ENCODE peak calls at places on chromosome 14, in six cellular contexts. One of them, this sample, is unnamed.

GRCh38 chr14:99602054-99602787 is 1.8 kb downstream of the CCDC85C start:
- DNase-seq in Peyer's patch: peak
- DNase-seq in uterus: no peak
- DNase-seq in A549: no peak
- DNase-seq in stomach: peak
- DNase-seq in right lobe of liver: peak
- DNase-seq in this sample: peak

GRCh38 chr14:90555126-90556049 is 158.6 kb downstream of the CALM1 start:
- DNase-seq in stomach: no peak
- DNase-seq in A549: no peak
- DNase-seq in Peyer's patch: no peak
- DNase-seq in uterus: no peak
- DNase-seq in right lobe of liver: no peak
- DNase-seq in this sample: no peak

GRCh38 chr14:99247091-99247729 is 24.8 kb downstream of the BCL11B start:
- DNase-seq in Peyer's patch: no peak
- DNase-seq in stomach: no peak
- DNase-seq in right lobe of liver: no peak
- DNase-seq in uterus: no peak
- DNase-seq in A549: no peak
- DNase-seq in this sample: no peak

GRCh38 chr14:100558226-100558625 is 29.0 kb downstream of the BEGAIN start:
- DNase-seq in stomach: no peak
- DNase-seq in A549: no peak
- DNase-seq in uterus: no peak
- DNase-seq in Peyer's patch: no peak
- DNase-seq in right lobe of liver: no peak
- DNase-seq in this sample: no peak

GRCh38 chr14:34368115-34368970 is 93.7 kb downstream of the SPTSSA start:
- DNase-seq in A549: no peak
- DNase-seq in uterus: no peak
- DNase-seq in stomach: no peak
- DNase-seq in Peyer's patch: no peak
- DNase-seq in right lobe of liver: no peak
- DNase-seq in this sample: no peak

GRCh38 chr14:32078794-32079663 is 1.9 kb downstream of the ARHGAP5 start:
- DNase-seq in uterus: no peak
- DNase-seq in Peyer's patch: no peak
- DNase-seq in stomach: no peak
- DNase-seq in right lobe of liver: no peak
- DNase-seq in A549: no peak
- DNase-seq in this sample: no peak

GRCh38 chr14:35747379-35747778 is 61.7 kb downstream of the RALGAPA1 start:
- DNase-seq in Peyer's patch: no peak
- DNase-seq in uterus: no peak
- DNase-seq in stomach: no peak
- DNase-seq in right lobe of liver: no peak
- DNase-seq in A549: no peak
- DNase-seq in this sample: no peak

GRCh38 chr14:73613046-73613383 is 698 bp downstream of the ACOT6 start:
- DNase-seq in stomach: no peak
- DNase-seq in right lobe of liver: no peak
- DNase-seq in A549: no peak
- DNase-seq in uterus: no peak
- DNase-seq in Peyer's patch: no peak
- DNase-seq in this sample: peak

GRCh38 chr14:80344208-80344607 is 132.9 kb upstream of the DIO2 start:
- DNase-seq in right lobe of liver: no peak
- DNase-seq in uterus: no peak
- DNase-seq in Peyer's patch: no peak
- DNase-seq in stomach: no peak
- DNase-seq in A549: no peak
- DNase-seq in this sample: no peak

GRCh38 chr14:32938719-32939253 is at the start of gene NPAS3:
- DNase-seq in right lobe of liver: no peak
- DNase-seq in Peyer's patch: no peak
- DNase-seq in A549: no peak
- DNase-seq in stomach: no peak
- DNase-seq in uterus: no peak
- DNase-seq in this sample: no peak

GRCh38 chr14:55721353-55721752 is 141.3 kb downstream of the KTN1 start:
- DNase-seq in Peyer's patch: no peak
- DNase-seq in A549: no peak
- DNase-seq in right lobe of liver: no peak
- DNase-seq in stomach: no peak
- DNase-seq in uterus: no peak
- DNase-seq in this sample: peak

GRCh38 chr14:64045091-64045490 is 192.3 kb downstream of the SYNE2 start:
- DNase-seq in stomach: no peak
- DNase-seq in A549: no peak
- DNase-seq in Peyer's patch: no peak
- DNase-seq in uterus: no peak
- DNase-seq in right lobe of liver: no peak
- DNase-seq in this sample: no peak

GRCh38 chr14:102591372-102591943 is 991 bp upstream of the RCOR1 start:
- DNase-seq in Peyer's patch: peak
- DNase-seq in right lobe of liver: peak
- DNase-seq in A549: no peak
- DNase-seq in uterus: peak
- DNase-seq in stomach: peak
- DNase-seq in this sample: peak

GRCh38 chr14:72744416-72745120 is 149.3 kb downstream of the DPF3 start:
- DNase-seq in right lobe of liver: no peak
- DNase-seq in Peyer's patch: no peak
- DNase-seq in uterus: no peak
- DNase-seq in stomach: peak
- DNase-seq in A549: no peak
- DNase-seq in this sample: no peak

GRCh38 chr14:62097072-62097471 is 334.9 kb downstream of the SNAPC1 start:
- DNase-seq in A549: no peak
- DNase-seq in right lobe of liver: no peak
- DNase-seq in Peyer's patch: no peak
- DNase-seq in stomach: no peak
- DNase-seq in uterus: no peak
- DNase-seq in this sample: no peak

GRCh38 chr14:26872510-26872909 is 274.7 kb upstream of the NOVA1 start:
- DNase-seq in right lobe of liver: no peak
- DNase-seq in stomach: peak
- DNase-seq in A549: no peak
- DNase-seq in Peyer's patch: no peak
- DNase-seq in uterus: peak
- DNase-seq in this sample: peak

GRCh38 chr14:71620401-71620800 is 311.8 kb upstream of the RGS6 start:
- DNase-seq in right lobe of liver: no peak
- DNase-seq in A549: no peak
- DNase-seq in stomach: no peak
- DNase-seq in Peyer's patch: no peak
- DNase-seq in uterus: no peak
- DNase-seq in this sample: no peak

GRCh38 chr14:48319823-48320222 is 644.4 kb upstream of the MDGA2 start:
- DNase-seq in right lobe of liver: no peak
- DNase-seq in Peyer's patch: no peak
- DNase-seq in uterus: no peak
- DNase-seq in stomach: no peak
- DNase-seq in A549: no peak
- DNase-seq in this sample: no peak

GRCh38 chr14:103123128-103123633 is at the start of gene TNFAIP2:
- DNase-seq in stomach: no peak
- DNase-seq in Peyer's patch: no peak
- DNase-seq in right lobe of liver: peak
- DNase-seq in A549: no peak
- DNase-seq in uterus: peak
- DNase-seq in this sample: no peak

GRCh38 chr14:92984896-92985295 is 61.9 kb downstream of the CHGA start:
- DNase-seq in Peyer's patch: no peak
- DNase-seq in right lobe of liver: peak
- DNase-seq in uterus: no peak
- DNase-seq in A549: no peak
- DNase-seq in stomach: no peak
- DNase-seq in this sample: peak

GRCh38 chr14:92982941-92983340 is 60.0 kb downstream of the CHGA start:
- DNase-seq in uterus: no peak
- DNase-seq in right lobe of liver: peak
- DNase-seq in Peyer's patch: no peak
- DNase-seq in A549: no peak
- DNase-seq in stomach: no peak
- DNase-seq in this sample: no peak

GRCh38 chr14:92986254-92987147 is 63.6 kb downstream of the CHGA start:
- DNase-seq in right lobe of liver: peak
- DNase-seq in uterus: no peak
- DNase-seq in A549: peak
- DNase-seq in Peyer's patch: no peak
- DNase-seq in stomach: peak
- DNase-seq in this sample: peak

GRCh38 chr14:92985521-92985920 is 62.6 kb downstream of the CHGA start:
- DNase-seq in right lobe of liver: peak
- DNase-seq in Peyer's patch: no peak
- DNase-seq in stomach: no peak
- DNase-seq in uterus: no peak
- DNase-seq in A549: no peak
- DNase-seq in this sample: no peak

GRCh38 chr14:92984082-92984788 is 61.3 kb downstream of the CHGA start:
- DNase-seq in right lobe of liver: peak
- DNase-seq in uterus: no peak
- DNase-seq in stomach: no peak
- DNase-seq in Peyer's patch: no peak
- DNase-seq in A549: no peak
- DNase-seq in this sample: no peak
- TF ChIP-seq POLR2A in right lobe of liver: no peak
- TF ChIP-seq POLR2A in uterus: no peak
- TF ChIP-seq POLR2A in stomach: no peak
- TF ChIP-seq POLR2A in Peyer's patch: no peak
- TF ChIP-seq POLR2A in A549: no peak
- TF ChIP-seq POLR2A in this sample: no peak

GRCh38 chr14:86168376-86168775 is 638.4 kb downstream of the FLRT2 start:
- DNase-seq in right lobe of liver: no peak
- DNase-seq in A549: no peak
- DNase-seq in stomach: no peak
- DNase-seq in Peyer's patch: no peak
- DNase-seq in uterus: no peak
- DNase-seq in this sample: no peak

DNA sequence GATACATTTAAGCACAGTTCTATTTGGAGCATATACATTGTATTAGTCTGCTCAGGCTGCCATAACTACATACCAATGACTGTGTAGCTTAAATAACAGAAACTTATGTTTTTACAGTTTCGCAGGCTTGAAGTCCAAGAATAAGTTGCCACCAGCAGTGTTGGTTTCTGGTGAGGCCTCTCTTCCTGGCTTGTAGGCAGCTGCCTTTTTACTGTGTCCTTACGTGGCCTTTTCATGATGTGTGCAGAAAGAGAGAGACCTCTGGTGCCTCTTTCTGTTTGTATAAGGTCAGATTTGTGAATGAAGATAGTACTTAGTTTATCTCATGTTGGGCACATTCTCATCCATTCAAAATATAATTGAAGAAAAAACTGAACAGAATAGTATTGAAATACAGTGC is 636.6 kb downstream of the FLRT2 start:
- DNase-seq in uterus: no peak
- DNase-seq in right lobe of liver: no peak
- DNase-seq in Peyer's patch: no peak
- DNase-seq in stomach: no peak
- DNase-seq in A549: no peak
- DNase-seq in this sample: no peak
- H3K4me3 ChIP-seq in uterus: no peak
- H3K4me3 ChIP-seq in right lobe of liver: no peak
- H3K4me3 ChIP-seq in Peyer's patch: no peak
- H3K4me3 ChIP-seq in stomach: no peak
- H3K4me3 ChIP-seq in A549: no peak
- H3K4me3 ChIP-seq in this sample: no peak

GRCh38 chr14:75417674-75418073 is 10.1 kb upstream of the JDP2 start:
- DNase-seq in A549: no peak
- DNase-seq in uterus: no peak
- DNase-seq in Peyer's patch: no peak
- DNase-seq in stomach: no peak
- DNase-seq in right lobe of liver: no peak
- DNase-seq in this sample: no peak

GRCh38 chr14:75424496-75424895 is 3.3 kb upstream of the JDP2 start:
- DNase-seq in uterus: no peak
- DNase-seq in stomach: no peak
- DNase-seq in Peyer's patch: no peak
- DNase-seq in A549: no peak
- DNase-seq in right lobe of liver: no peak
- DNase-seq in this sample: no peak

GRCh38 chr14:75422169-75422568 is 5.7 kb upstream of the JDP2 start:
- DNase-seq in right lobe of liver: no peak
- DNase-seq in stomach: no peak
- DNase-seq in A549: peak
- DNase-seq in uterus: no peak
- DNase-seq in Peyer's patch: no peak
- DNase-seq in this sample: no peak

GRCh38 chr14:75418779-75419768 is 8.7 kb upstream of the JDP2 start:
- DNase-seq in right lobe of liver: peak
- DNase-seq in A549: no peak
- DNase-seq in stomach: peak
- DNase-seq in Peyer's patch: peak
- DNase-seq in uterus: no peak
- DNase-seq in this sample: peak
- TF ChIP-seq POLR2A in right lobe of liver: no peak
- TF ChIP-seq POLR2A in A549: no peak
- TF ChIP-seq POLR2A in stomach: no peak
- TF ChIP-seq POLR2A in Peyer's patch: no peak
- TF ChIP-seq POLR2A in uterus: no peak
- TF ChIP-seq POLR2A in this sample: no peak

GRCh38 chr14:49895480-49895879 is 2.6 kb downstream of the ARF6 start:
- DNase-seq in uterus: no peak
- DNase-seq in A549: no peak
- DNase-seq in Peyer's patch: no peak
- DNase-seq in right lobe of liver: no peak
- DNase-seq in stomach: no peak
- DNase-seq in this sample: no peak

GRCh38 chr14:49898485-49898884 is 5.6 kb downstream of the ARF6 start:
- DNase-seq in uterus: no peak
- DNase-seq in A549: no peak
- DNase-seq in stomach: no peak
- DNase-seq in Peyer's patch: no peak
- DNase-seq in right lobe of liver: no peak
- DNase-seq in this sample: no peak

GRCh38 chr14:49897965-49898364 is 5.1 kb downstream of the ARF6 start:
- DNase-seq in uterus: no peak
- DNase-seq in Peyer's patch: no peak
- DNase-seq in A549: no peak
- DNase-seq in stomach: peak
- DNase-seq in right lobe of liver: no peak
- DNase-seq in this sample: no peak

GRCh38 chr14:49897414-49897813 is 4.5 kb downstream of the ARF6 start:
- DNase-seq in Peyer's patch: no peak
- DNase-seq in right lobe of liver: no peak
- DNase-seq in uterus: no peak
- DNase-seq in A549: no peak
- DNase-seq in stomach: no peak
- DNase-seq in this sample: no peak

DNA sequence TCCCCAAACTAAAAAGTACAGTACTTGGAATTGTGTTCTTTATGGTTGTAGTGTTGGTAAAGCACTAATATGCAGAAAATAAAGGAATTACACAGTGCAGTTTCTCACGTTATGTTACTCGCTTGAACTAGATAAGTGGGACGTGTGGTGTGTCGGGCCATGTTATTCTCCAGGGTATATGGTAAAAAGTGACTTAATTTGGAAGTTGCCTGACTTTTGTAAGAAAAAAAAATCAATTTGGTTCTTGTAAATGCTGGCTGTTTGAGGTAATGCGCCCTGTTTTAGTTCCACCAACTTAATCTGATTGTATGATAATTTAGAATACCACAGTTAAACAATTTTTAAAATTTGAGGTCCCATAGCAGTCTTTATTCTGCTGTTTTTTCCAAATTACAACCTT is 4.1 kb downstream of the ARF6 start:
- DNase-seq in uterus: no peak
- DNase-seq in right lobe of liver: no peak
- DNase-seq in A549: no peak
- DNase-seq in Peyer's patch: no peak
- DNase-seq in stomach: no peak
- DNase-seq in this sample: no peak
- H3K4me3 ChIP-seq in uterus: no peak
- H3K4me3 ChIP-seq in right lobe of liver: no peak
- H3K4me3 ChIP-seq in A549: peak
- H3K4me3 ChIP-seq in Peyer's patch: peak
- H3K4me3 ChIP-seq in stomach: peak
- H3K4me3 ChIP-seq in this sample: no peak

This sample was measured in testis.